ENCODE peak calls at places on chromosomes 4 and X, in eight cellular contexts. T is GM12865, E is lower lobe of right lung, W is KG1, K is suprapubic skin, X is Ammon's horn, V is esophagus muscularis mucosa, N is hepatocyte. C is an unnamed sample.

GRCh38 chr4:150363721-150364688 is 217.9 kb upstream of the MAB21L2 start:
- DNase-seq in T (peak; percentile 10), E (no peak), W (no peak), K (no peak), X (no peak), V (no peak), N (no peak), C (no peak)

GRCh38 chrX:38505583-38505982 is 55.8 kb upstream of the TSPAN7 start:
- DNase-seq in T (no peak), E (no peak), W (no peak), K (no peak), X (no peak), V (no peak), N (peak; percentile 5), C (no peak)

GRCh38 chr4:131054489-131055019 is 1958.6 kb downstream of the C4orf33 start:
- DNase-seq in T (peak; percentile 3), E (no peak), W (no peak), K (no peak), X (no peak), V (no peak), N (no peak), C (no peak)

GRCh38 chr4:98639108-98639507 is 19.3 kb downstream of the TSPAN5 start:
- DNase-seq in T (no peak), E (no peak), W (no peak), K (no peak), X (no peak), V (no peak), N (no peak), C (no peak)

GRCh38 chrX:11499076-11500044 is 166.4 kb downstream of the ARHGAP6 start:
- DNase-seq in T (peak; percentile 21), E (no peak), W (no peak), K (no peak), X (no peak), V (no peak), N (peak; percentile 34), C (no peak)

GRCh38 chr4:152014280-152014679 is 253.5 kb upstream of the GATB start:
- DNase-seq in T (peak; percentile 77), E (no peak), W (no peak), K (no peak), X (no peak), V (no peak), N (no peak), C (no peak)

GRCh38 chr4:1278336-1278670 is 11.4 kb upstream of the MAEA start:
- DNase-seq in T (no peak), E (no peak), W (no peak), K (no peak), X (no peak), V (no peak), N (no peak), C (peak; percentile 4)

GRCh38 chrX:150465326-150465725 is 102.2 kb downstream of the MAMLD1 start:
- DNase-seq in T (no peak), E (no peak), W (no peak), K (no peak), X (peak; percentile 69), V (no peak), N (no peak), C (no peak)

GRCh38 chr4:108465886-108466491 is 154.4 kb upstream of the RPL34 start:
- DNase-seq in T (no peak), E (no peak), W (no peak), K (no peak), X (no peak), V (no peak), N (no peak), C (no peak)

GRCh38 chr4:98748609-98749008 is 90.2 kb upstream of the TSPAN5 start:
- DNase-seq in T (no peak), E (no peak), W (no peak), K (no peak), X (no peak), V (no peak), N (no peak), C (no peak)

C was measured in coronary artery.